ENCODE peak calls at places on chromosomes 16 and 17, in four cellular contexts. R is HFFc6, I is NCI-H748 treated with DMSO at 0.1 percent for 48 hours, L is lower leg skin. J is an unnamed sample.
A peak's percentile ranks its signal among the peaks of the same experiment; 100 is the strongest.

GRCh38 chr17:12549499-12549901 is 116.2 kb upstream of the MYOCD start:
- DNase-seq in R (peak; percentile 71), I (no peak), L (no peak), J (no peak)

GRCh38 chr17:35448214-35448898 is at the start of gene SLFN13:
- DNase-seq in R (peak; percentile 18), I (peak; percentile 71), L (peak; percentile 60), J (no peak)

GRCh38 chr16:83932955-83933673 is 19.9 kb upstream of the OSGIN1 start:
- DNase-seq in R (no peak), I (no peak), L (no peak), J (no peak)

GRCh38 chr16:67537270-67537635 is 8.6 kb downstream of the RIPOR1 start:
- DNase-seq in R (no peak), I (no peak), L (peak; percentile 55), J (no peak)

GRCh38 chr17:71084219-71084618 is 914.9 kb downstream of the KCNJ2 start:
- DNase-seq in R (peak; percentile 17), I (peak; percentile 48), L (no peak), J (peak; percentile 12)

GRCh38 chr16:12184419-12184831 is 207.9 kb downstream of the SNX29 start:
- DNase-seq in R (no peak), I (no peak), L (peak; percentile 36), J (no peak)

GRCh38 chr17:19354123-19354522 is 8.4 kb downstream of the B9D1 start:
- DNase-seq in R (peak; percentile 92), I (no peak), L (no peak), J (no peak)

GRCh38 chr16:80791411-80791810 is 13.0 kb downstream of the CDYL2 start:
- DNase-seq in R (no peak), I (no peak), L (no peak), J (no peak)

GRCh38 chr16:85639529-85640253 is 26.6 kb downstream of the GSE1 start:
- DNase-seq in R (no peak), I (no peak), L (peak; percentile 39), J (peak; percentile 99)

GRCh38 chr17:1110844-1111598 is 68.8 kb downstream of the ABR start:
- DNase-seq in R (peak; percentile 81), I (no peak), L (no peak), J (no peak)

GRCh38 chr16:12120331-12120981 is 143.9 kb downstream of the SNX29 start:
- DNase-seq in R (peak; percentile 42), I (peak; percentile 73), L (no peak), J (peak; percentile 29)

GRCh38 chr17:31339906-31340661 is 18.7 kb upstream of the EVI2A start:
- DNase-seq in R (peak; percentile 68), I (no peak), L (no peak), J (no peak)

GRCh38 chr16:82506734-82507133 is 120.0 kb upstream of the CDH13 start:
- DNase-seq in R (no peak), I (no peak), L (no peak), J (no peak)

GRCh38 chr16:68235105-68235881 is 634 bp downstream of the ESRP2 start:
- DNase-seq in R (no peak), I (no peak), L (no peak), J (peak; percentile 11)

GRCh38 chr17:46865100-46865499 is 13.7 kb downstream of the WNT9B start:
- DNase-seq in R (peak; percentile 36), I (no peak), L (no peak), J (no peak)